ENCODE peak calls at places on chromosomes 2 and 18, in nine cellular contexts. X, D, N, I, U, J, T, Y and E are unnamed samples.

GRCh38 chr2:128308284-128308731 is 10.4 kb downstream of the HS6ST1 start:
- DNase-seq in X (no peak), D (no peak), N (no peak), I (no peak), U (no peak), J (peak; percentile 33), T (peak; percentile 73), Y (no peak), E (no peak)

GRCh38 chr18:59233017-59233410 is 13.1 kb downstream of the GRP start:
- DNase-seq in X (no peak), D (no peak), N (no peak), I (peak; percentile 42), U (no peak), J (no peak), T (no peak), Y (peak; percentile 58), E (no peak)

GRCh38 chr2:101012706-101013181 is 10.7 kb downstream of the RPL31 start:
- DNase-seq in X (no peak), D (no peak), N (peak; percentile 24), I (peak; percentile 78), U (peak; percentile 45), J (no peak), T (no peak), Y (peak; percentile 85), E (peak; percentile 62)

GRCh38 chr2:145156199-145156598 is 636.3 kb upstream of the ZEB2 start:
- DNase-seq in X (no peak), D (no peak), N (no peak), I (no peak), U (no peak), J (no peak), T (no peak), Y (no peak), E (no peak)

GRCh38 chr2:58182527-58182926 is 58.6 kb downstream of the FANCL start:
- DNase-seq in X (no peak), D (no peak), N (no peak), I (peak; percentile 15), U (no peak), J (no peak), T (no peak), Y (no peak), E (no peak)

GRCh38 chr18:55592106-55592505 is 4.1 kb upstream of the TCF4 start:
- DNase-seq in X (no peak), D (no peak), N (no peak), I (no peak), U (no peak), J (no peak), T (no peak), Y (no peak), E (no peak)

GRCh38 chr18:36078751-36079529 is 11.6 kb upstream of the RPRD1A start:
- DNase-seq in X (no peak), D (no peak), N (no peak), I (no peak), U (no peak), J (no peak), T (no peak), Y (peak; percentile 68), E (no peak)

GRCh38 chr2:127891806-127892205 is 6.0 kb upstream of the AMMECR1L start:
- DNase-seq in X (no peak), D (peak; percentile 51), N (no peak), I (no peak), U (no peak), J (no peak), T (peak; percentile 51), Y (no peak), E (no peak)

GRCh38 chr2:16509042-16509441 is 156.6 kb downstream of the CYRIA start:
- DNase-seq in X (no peak), D (no peak), N (no peak), I (no peak), U (no peak), J (no peak), T (no peak), Y (no peak), E (no peak)

GRCh38 chr18:44458777-44459176 is 221.9 kb upstream of the SETBP1 start:
- DNase-seq in X (no peak), D (no peak), N (no peak), I (peak; percentile 37), U (no peak), J (no peak), T (no peak), Y (peak; percentile 71), E (no peak)

GRCh38 chr2:33377048-33377447 is 99.4 kb upstream of the RASGRP3 start:
- DNase-seq in X (no peak), D (no peak), N (no peak), I (no peak), U (no peak), J (peak; percentile 18), T (no peak), Y (no peak), E (no peak)

GRCh38 chr2:109238580-109238979 is 109.6 kb downstream of the SH3RF3 start:
- DNase-seq in X (no peak), D (peak; percentile 83), N (peak; percentile 42), I (peak; percentile 33), U (no peak), J (peak; percentile 59), T (no peak), Y (peak; percentile 94), E (no peak)

GRCh38 chr2:45394216-45394615 is 216.9 kb downstream of the SRBD1 start:
- DNase-seq in X (no peak), D (no peak), N (no peak), I (peak; percentile 13), U (no peak), J (no peak), T (no peak), Y (no peak), E (no peak)

GRCh38 chr2:127455566-127456493 is 37.6 kb downstream of the PROC start:
- DNase-seq in X (no peak), D (no peak), N (no peak), I (no peak), U (no peak), J (no peak), T (no peak), Y (no peak), E (peak; percentile 24)

GRCh38 chr2:60581461-60582282 is 28.2 kb upstream of the BCL11A start:
- DNase-seq in X (no peak), D (peak; percentile 59), N (peak; percentile 50), I (peak; percentile 73), U (peak; percentile 95), J (peak; percentile 72), T (peak; percentile 72), Y (peak; percentile 86), E (peak; percentile 51)

GRCh38 chr2:176464886-176465564 is 195.8 kb downstream of the MTX2 start:
- DNase-seq in X (no peak), D (no peak), N (no peak), I (no peak), U (peak; percentile 58), J (no peak), T (no peak), Y (no peak), E (no peak)

GRCh38 chr2:149490296-149490695 is 97.3 kb downstream of the MMADHC start:
- DNase-seq in X (no peak), D (no peak), N (no peak), I (peak; percentile 13), U (peak; percentile 37), J (no peak), T (no peak), Y (peak; percentile 77), E (no peak)

GRCh38 chr2:99066075-99066557 is 75.4 kb upstream of the C2orf15 start:
- DNase-seq in X (no peak), D (no peak), N (peak; percentile 35), I (peak; percentile 78), U (peak; percentile 26), J (no peak), T (no peak), Y (peak; percentile 73), E (peak; percentile 43)

GRCh38 chr18:25669741-25670140 is 317.8 kb upstream of the ZNF521 start:
- DNase-seq in X (no peak), D (no peak), N (no peak), I (no peak), U (no peak), J (no peak), T (no peak), Y (no peak), E (no peak)

GRCh38 chr18:74623047-74623816 is 25.6 kb downstream of the ZNF407 start:
- DNase-seq in X (no peak), D (no peak), N (no peak), I (peak; percentile 40), U (no peak), J (no peak), T (peak; percentile 51), Y (peak; percentile 41), E (no peak)

GRCh38 chr18:24492445-24492844 is 32.0 kb downstream of the HRH4 start:
- DNase-seq in X (no peak), D (no peak), N (no peak), I (no peak), U (no peak), J (no peak), T (no peak), Y (no peak), E (no peak)

GRCh38 chr2:237858294-237859081 is 935 bp upstream of the RAMP1 start:
- DNase-seq in X (no peak), D (peak; percentile 54), N (peak; percentile 35), I (peak; percentile 84), U (peak; percentile 86), J (peak; percentile 47), T (peak; percentile 81), Y (peak; percentile 90), E (peak; percentile 69)

GRCh38 chr2:219702796-219703545 is 75.5 kb downstream of the SLC4A3 start:
- DNase-seq in X (no peak), D (peak; percentile 41), N (no peak), I (no peak), U (no peak), J (no peak), T (no peak), Y (no peak), E (no peak)
- H3K4me1 ChIP-seq in X (no peaks in the 10 kb centered on the region), D (no peaks in the 10 kb centered on the region), N (no peaks in the 10 kb centered on the region), I (peaks cover 16% of the 10 kb centered on the region), U (no peaks in the 10 kb centered on the region), J (peaks cover 20% of the 10 kb centered on the region), T (no peaks in the 10 kb centered on the region), Y (peaks cover 39% of the 10 kb centered on the region), E (peaks cover 6% of the 10 kb centered on the region)

GRCh38 chr18:22177496-22177866 is 8.1 kb downstream of the GATA6 start:
- DNase-seq in X (no peak), D (no peak), N (no peak), I (no peak), U (no peak), J (no peak), T (no peak), Y (no peak), E (no peak)
- H3K27me3 ChIP-seq in X (peaks cover 15% of the 10 kb centered on the region), D (no peaks in the 10 kb centered on the region), N (peaks cover 22% of the 10 kb centered on the region), I (no peaks in the 10 kb centered on the region), U (peaks cover 87% of the 10 kb centered on the region), J (no peaks in the 10 kb centered on the region), T (no peaks in the 10 kb centered on the region), Y (no peaks in the 10 kb centered on the region), E (no peaks in the 10 kb centered on the region)

GRCh38 chr2:46722142-46722541 is 193.5 kb downstream of the MCFD2 start:
- DNase-seq in X (no peak), D (no peak), N (no peak), I (no peak), U (no peak), J (no peak), T (no peak), Y (no peak), E (no peak)
- H3K4me1 ChIP-seq in X (no peaks in the 10 kb centered on the region), D (peaks cover 22% of the 10 kb centered on the region), N (peaks cover 49% of the 10 kb centered on the region), I (peaks cover 46% of the 10 kb centered on the region), U (peaks cover 62% of the 10 kb centered on the region), J (peaks cover 52% of the 10 kb centered on the region), T (peaks cover 11% of the 10 kb centered on the region), Y (peaks cover 81% of the 10 kb centered on the region), E (peaks cover 25% of the 10 kb centered on the region)

DNA sequence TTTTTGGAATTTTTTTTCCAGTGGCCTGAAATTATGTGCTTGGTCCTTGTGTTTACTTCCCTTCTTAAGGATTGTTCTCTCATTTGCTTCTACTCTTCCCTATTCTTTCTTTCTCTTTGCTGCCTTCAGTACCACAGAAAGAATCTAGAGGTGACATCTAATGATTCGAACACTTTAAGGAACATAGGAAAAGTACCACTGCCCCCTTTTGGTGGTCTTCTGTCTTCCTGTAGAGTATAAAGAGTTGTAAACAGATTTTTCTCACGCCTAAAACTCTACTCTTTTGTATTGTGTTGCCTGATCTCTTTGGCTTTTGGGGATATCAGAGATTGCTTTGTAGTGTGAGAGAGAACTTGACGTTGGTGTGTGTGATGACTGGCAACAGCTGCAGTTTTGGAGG is 7.0 kb upstream of the SCTR start:
- DNase-seq in X (no peak), D (no peak), N (no peak), I (no peak), U (no peak), J (no peak), T (no peak), Y (no peak), E (peak; percentile 29)
- H3K27me3 ChIP-seq in X (no peaks in the 10 kb centered on the region), D (no peaks in the 10 kb centered on the region), N (no peaks in the 10 kb centered on the region), I (peaks cover 51% of the 10 kb centered on the region), U (peaks cover 10% of the 10 kb centered on the region), J (no peaks in the 10 kb centered on the region), T (no peaks in the 10 kb centered on the region), Y (peaks cover 26% of the 10 kb centered on the region), E (no peaks in the 10 kb centered on the region)